ENCODE peak calls at places on chromosome 19, in four cellular contexts. Q, R, V and F are unnamed samples.
A peak's percentile ranks its signal among the peaks of the same experiment; 100 is the strongest.

GRCh38 chr19:35545001-35545854 is at the start of gene TMEM147:
- DNase-seq in R (peak; percentile 70), Q (peak; percentile 72), V (peak; percentile 94), F (peak; percentile 33)

GRCh38 chr19:3145909-3146676 is 10.3 kb downstream of the GNA15 start:
- DNase-seq in Q (no peak), R (no peak), V (no peak), F (no peak)

GRCh38 chr19:4606921-4607678 is 32.2 kb upstream of the TNFAIP8L1 start:
- DNase-seq in Q (no peak), V (peak; percentile 39), R (no peak), F (no peak)

GRCh38 chr19:23957660-23958281 is 43.1 kb downstream of the ZNF726 start:
- DNase-seq in V (no peak), Q (no peak), R (peak; percentile 7), F (peak; percentile 81)

GRCh38 chr19:2274185-2274711 is 7.7 kb downstream of the PEAK3 start:
- DNase-seq in V (no peak), Q (no peak), R (no peak), F (no peak)

GRCh38 chr19:2089001-2089711 is 7.0 kb downstream of the MOB3A start:
- DNase-seq in Q (no peak), R (no peak), V (no peak), F (no peak)

GRCh38 chr19:14495678-14496028 is 274 bp downstream of the GIPC1 start:
- DNase-seq in Q (no peak), V (no peak), R (no peak), F (no peak)

GRCh38 chr19:11560404-11560988 is 1.5 kb upstream of the ELOF1 start:
- DNase-seq in R (peak; percentile 77), V (peak; percentile 96), Q (peak; percentile 80), F (peak; percentile 51)

GRCh38 chr19:50794778-50795664 is 4.8 kb downstream of the ACP4 start:
- DNase-seq in V (peak; percentile 56), Q (no peak), R (no peak), F (no peak)

GRCh38 chr19:33461256-33462111 is 60.1 kb downstream of the PEPD start:
- DNase-seq in V (no peak), Q (no peak), R (no peak), F (no peak)

GRCh38 chr19:31339405-31339804 is 9.8 kb downstream of the TSHZ3 start:
- DNase-seq in Q (no peak), R (no peak), V (peak; percentile 12), F (no peak)

GRCh38 chr19:52258426-52258825 is 11.0 kb upstream of the ZNF766 start:
- DNase-seq in Q (no peak), R (no peak), V (no peak), F (no peak)

GRCh38 chr19:49678970-49679831 is 2.1 kb downstream of the PRMT1 start:
- DNase-seq in Q (no peak), R (no peak), V (no peak), F (no peak)

GRCh38 chr19:10408511-10409291 is 5.4 kb upstream of the CDC37 start:
- DNase-seq in R (no peak), V (no peak), Q (no peak), F (no peak)

GRCh38 chr19:45507864-45508680 is 793 bp downstream of the VASP start:
- DNase-seq in R (no peak), Q (no peak), V (peak; percentile 76), F (no peak)

GRCh38 chr19:5434970-5435641 is 20.1 kb upstream of the ZNRF4 start:
- DNase-seq in Q (peak; percentile 42), R (peak; percentile 74), V (peak; percentile 79), F (no peak)

GRCh38 chr19:7426986-7427385 is 61.8 kb downstream of the PEX11G start:
- DNase-seq in Q (no peak), V (no peak), R (no peak), F (no peak)

GRCh38 chr19:16627194-16627927 is 643 bp downstream of the MED26 start:
- DNase-seq in V (peak; percentile 25), R (no peak), Q (peak; percentile 10), F (no peak)

GRCh38 chr19:46296722-46297431 is at the start of gene HIF3A:
- DNase-seq in Q (no peak), V (peak; percentile 10), R (no peak), F (no peak)

GRCh38 chr19:42048992-42049391 is 21.0 kb downstream of the GRIK5 start:
- DNase-seq in V (peak; percentile 16), Q (no peak), R (no peak), F (no peak)

GRCh38 chr19:50333737-50334617 is 4.8 kb upstream of the KCNC3 start:
- DNase-seq in R (no peak), Q (no peak), V (peak; percentile 90), F (no peak)

GRCh38 chr19:41758846-41759245 is 3.5 kb downstream of the CEACAM6 start:
- DNase-seq in V (no peak), Q (no peak), R (no peak), F (no peak)

GRCh38 chr19:22784051-22784450 is at the start of gene ZNF99:
- DNase-seq in Q (no peak), R (no peak), V (no peak), F (no peak)

GRCh38 chr19:40523322-40524047 is 53.2 kb upstream of the SHKBP1 start:
- DNase-seq in R (peak; percentile 72), Q (peak; percentile 61), V (peak; percentile 88), F (no peak)

GRCh38 chr19:13033819-13034611 is 38.7 kb downstream of the NFIX start:
- DNase-seq in R (peak; percentile 39), V (peak; percentile 75), Q (peak; percentile 55), F (no peak)

GRCh38 chr19:4636151-4636717 is 3.1 kb upstream of the TNFAIP8L1 start:
- DNase-seq in Q (no peak), V (peak; percentile 84), R (no peak), F (no peak)

GRCh38 chr19:6551607-6552450 is 21.0 kb downstream of the TNFSF9 start:
- DNase-seq in Q (peak; percentile 45), R (no peak), V (peak; percentile 74), F (no peak)

GRCh38 chr19:28847468-28847867 is 365.5 kb downstream of the UQCRFS1 start:
- DNase-seq in V (no peak), R (no peak), Q (no peak), F (no peak)

GRCh38 chr19:38135150-38135998 is 88.6 kb downstream of the DPF1 start:
- DNase-seq in V (no peak), R (no peak), Q (no peak), F (no peak)

GRCh38 chr19:8050274-8051096 is 2.1 kb upstream of the CCL25 start:
- DNase-seq in Q (peak; percentile 81), R (peak; percentile 92), V (peak; percentile 100), F (peak; percentile 43)

GRCh38 chr19:53333466-53334449 is at the start of gene ZNF845:
- DNase-seq in R (peak; percentile 60), Q (peak; percentile 87), V (peak; percentile 92), F (peak; percentile 59)

GRCh38 chr19:53332484-53332883 is 1.1 kb upstream of the ZNF845 start:
- DNase-seq in Q (no peak), R (no peak), V (no peak), F (no peak)

GRCh38 chr19:53328967-53329366 is 4.6 kb upstream of the ZNF845 start:
- DNase-seq in V (no peak), Q (no peak), R (no peak), F (no peak)

DNA sequence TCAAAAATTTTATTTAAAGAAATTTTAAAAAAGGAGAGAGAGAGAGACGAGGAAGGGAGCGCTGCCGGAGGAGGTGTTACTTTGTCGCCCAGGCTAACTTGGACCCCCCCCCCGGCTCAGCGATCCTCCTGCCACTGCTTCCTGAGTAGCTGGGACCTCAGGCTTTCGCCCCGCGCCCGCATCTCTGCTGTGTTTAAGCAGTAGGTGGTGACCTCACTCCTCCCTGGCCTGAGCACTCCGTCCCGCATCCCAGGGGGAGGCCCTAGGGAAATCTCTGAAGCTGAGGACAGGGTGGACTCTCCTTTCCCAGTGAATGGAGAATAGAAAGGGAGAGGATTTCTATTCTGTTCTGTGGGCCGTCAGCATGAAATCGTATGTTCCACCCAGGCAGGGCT is 481 bp upstream of the ZNF845 start:
- DNase-seq in R (no peak), V (peak; percentile 4), Q (no peak), F (no peak)
- TF ChIP-seq TCF7L2 in R (no peak), V (no peak), Q (no peak), F (no peak)

DNA sequence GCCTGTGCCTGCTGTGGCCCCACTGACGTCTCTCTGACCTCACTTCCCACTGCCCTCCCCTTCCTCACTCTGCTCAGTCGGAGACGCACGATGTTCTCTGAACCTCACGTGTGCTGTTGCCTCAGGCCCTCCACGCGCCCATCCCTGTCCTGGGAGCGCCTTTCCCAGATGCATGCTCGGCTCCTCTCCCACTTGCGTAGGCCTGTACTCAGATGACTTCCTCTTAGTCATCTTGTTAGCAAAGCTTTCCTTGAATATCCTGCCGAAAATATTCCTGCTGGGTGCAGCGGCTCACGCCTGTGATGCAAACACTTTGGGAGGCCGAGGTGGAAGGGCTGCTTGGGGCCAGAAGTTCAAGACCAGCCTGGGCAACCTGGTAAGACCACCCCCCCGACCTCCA is 9.3 kb upstream of the SYT5 start:
- DNase-seq in V (no peak), R (peak; percentile 88), Q (no peak), F (peak; percentile 93)
- TF ChIP-seq TCF7L2 in V (no peak), R (peak; percentile 51), Q (no peak), F (no peak)

GRCh38 chr19:17753976-17754375 is 2.7 kb downstream of the FCHO1 start:
- DNase-seq in R (no peak), Q (no peak), V (no peak), F (no peak)
- TF ChIP-seq TCF7L2 in R (no peak), Q (no peak), V (no peak), F (no peak)

GRCh38 chr19:39301021-39301420 is 4.8 kb downstream of the IFNL1 start:
- DNase-seq in V (no peak), R (no peak), Q (no peak), F (no peak)

GRCh38 chr19:39299404-39299803 is 3.2 kb downstream of the IFNL1 start:
- DNase-seq in Q (no peak), R (no peak), V (no peak), F (no peak)

GRCh38 chr19:39299832-39300231 is 3.6 kb downstream of the IFNL1 start:
- DNase-seq in V (no peak), R (no peak), Q (no peak), F (no peak)

GRCh38 chr19:39303373-39304184 is 7.4 kb downstream of the IFNL1 start:
- DNase-seq in V (no peak), Q (peak; percentile 82), R (no peak), F (no peak)

DNA sequence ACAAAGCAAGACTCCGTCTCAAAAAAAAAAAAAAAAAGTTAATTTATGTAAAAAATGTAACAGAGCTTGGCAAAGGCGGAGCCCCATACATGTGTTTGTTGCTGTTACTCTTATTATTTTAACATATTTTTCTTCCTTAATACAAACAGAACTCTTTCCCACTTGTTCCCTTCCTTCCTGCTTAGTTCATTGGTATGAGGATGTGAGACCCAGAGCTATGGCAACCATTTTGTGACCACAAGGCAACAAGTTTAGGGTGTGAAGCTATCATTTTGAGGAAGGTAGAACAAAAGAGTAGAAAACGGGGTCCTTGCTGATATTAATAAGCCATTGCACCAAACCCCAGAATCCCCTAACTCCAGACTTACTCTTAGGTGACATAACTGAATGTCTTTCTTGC is 5.4 kb downstream of the IFNL1 start:
- DNase-seq in R (no peak), V (no peak), Q (no peak), F (no peak)
- TF ChIP-seq TCF7L2 in R (no peak), V (no peak), Q (no peak), F (no peak)

DNA sequence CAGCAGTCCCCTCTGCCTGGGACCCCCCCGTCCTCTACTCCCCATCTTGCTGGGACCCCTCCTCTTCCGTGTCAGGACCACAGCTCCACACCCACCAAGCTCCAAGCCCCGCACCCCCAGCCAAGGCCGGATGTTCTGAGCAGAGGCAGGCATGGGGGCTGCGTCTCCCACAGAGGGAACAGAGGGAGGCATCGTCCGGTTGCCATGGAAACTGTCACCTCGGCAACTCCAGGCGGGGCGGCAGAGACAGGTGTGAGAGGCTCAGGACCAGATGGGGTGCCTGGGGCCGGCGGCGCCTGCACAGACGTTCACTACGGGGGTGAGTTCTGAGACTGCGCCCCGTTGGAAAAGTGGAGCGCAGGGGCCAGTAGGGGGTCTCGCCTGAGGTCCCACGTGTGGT is 5.4 kb downstream of the RNU6-9 start:
- DNase-seq in Q (no peak), V (no peak), R (no peak), F (no peak)
- TF ChIP-seq TCF7L2 in Q (no peak), V (no peak), R (no peak), F (no peak)